ENCODE peak calls at places on chromosomes 7 and 10, in nine cellular contexts. E is AG08395; D is activated CD8-positive, alpha-beta memory T cell treated with anti-CD3 and anti-CD28 coated beads for 48 hours; N is GM12891; S is activated T-cell treated with anti-CD3 and anti-CD28 coated beads for 1 hour; Y is iPS DF 6.9; Q is skeletal muscle cell; C is activated CD4-positive, CD25-positive, alpha-beta regulatory T cell; P is activated T-helper 1 cell treated with anti-CD3 and anti-CD28 coated beads, Interleukin-12 subunit alpha, Interleukin-12 subunit beta, Interleukin-2, Interleukin-4 antibody, amounts not matched to agents 30 ng/mL and 10 ng/mL and 1 ng/mL, durations not matched to agents 14 hours and 24 hours and 36 hours. T is an unnamed sample.

GRCh38 chr10:3666525-3667302 is 118.3 kb downstream of the KLF6 start:
- DNase-seq in P (no peak), D (no peak), Y (no peak), S (peak), E (no peak), Q (no peak), C (no peak), N (no peak), T (no peak)

GRCh38 chr10:48552946-48553564 is 51.8 kb downstream of the ARHGAP22 start:
- DNase-seq in D (no peak), E (no peak), S (no peak), C (no peak), Q (no peak), N (no peak), Y (no peak), P (no peak), T (no peak)

GRCh38 chr7:79965946-79966345 is 168.7 kb upstream of the GNAI1 start:
- DNase-seq in Q (no peak), P (no peak), D (no peak), N (no peak), E (no peak), Y (no peak), S (no peak), C (no peak), T (no peak)

GRCh38 chr10:17662193-17663138 is 18.5 kb downstream of the STAM start:
- DNase-seq in C (no peak), N (no peak), S (no peak), D (no peak), Q (no peak), P (no peak), Y (no peak), E (no peak), T (no peak)

GRCh38 chr7:47370461-47371042 is 211.4 kb downstream of the TNS3 start:
- DNase-seq in D (no peak), Y (no peak), C (no peak), N (no peak), E (no peak), Q (no peak), P (no peak), S (no peak), T (no peak)

GRCh38 chr10:75472685-75473084 is 41.3 kb downstream of the LRMDA start:
- DNase-seq in D (no peak), Q (no peak), E (no peak), C (no peak), N (no peak), P (no peak), S (no peak), Y (no peak), T (no peak)

GRCh38 chr7:122329145-122329802 is 24.7 kb upstream of the FEZF1 start:
- DNase-seq in Y (no peak), Q (no peak), S (no peak), P (no peak), C (no peak), D (no peak), N (no peak), E (no peak), T (no peak)

GRCh38 chr10:29486466-29486865 is 148.3 kb downstream of the SVIL start:
- DNase-seq in P (no peak), Y (no peak), E (no peak), Q (no peak), S (no peak), N (no peak), C (no peak), D (no peak), T (no peak)

GRCh38 chr10:104330168-104331117 is 7.8 kb downstream of the ITPRIP start:
- DNase-seq in P (no peak), N (no peak), Y (no peak), Q (peak), C (no peak), S (no peak), E (peak), D (no peak), T (peak)

GRCh38 chr7:134473861-134474291 is 15.0 kb upstream of the AKR1B1 start:
- DNase-seq in Q (peak), D (no peak), Y (no peak), N (no peak), S (no peak), E (peak), C (no peak), P (no peak), T (no peak)

GRCh38 chr10:94108200-94108599 is 114.5 kb downstream of the PLCE1 start:
- DNase-seq in Q (peak), D (no peak), N (no peak), C (no peak), P (no peak), Y (no peak), S (no peak), E (peak), T (peak)

GRCh38 chr7:95730493-95731280 is 41.7 kb upstream of the DYNC1I1 start:
- DNase-seq in P (no peak), C (no peak), D (no peak), N (no peak), Q (no peak), S (no peak), Y (no peak), E (no peak), T (no peak)